ENCODE peak calls at places on chromosomes 16 and 17, in four cellular contexts. One of them, this sample, is unnamed.

GRCh38 chr17:61757168-61757567 is 106.2 kb downstream of the BRIP1 start:
- DNase-seq in CD8-positive, alpha-beta memory T cell: no peak
- DNase-seq in prostate gland: no peak
- DNase-seq in H9: no peak
- DNase-seq in this sample: no peak

GRCh38 chr16:11632455-11632921 is 35.8 kb upstream of the SNN start:
- DNase-seq in CD8-positive, alpha-beta memory T cell: no peak
- DNase-seq in H9: no peak
- DNase-seq in prostate gland: no peak
- DNase-seq in this sample: no peak

GRCh38 chr17:77363821-77364361 is 223.1 kb downstream of the SEC14L1 start:
- DNase-seq in prostate gland: no peak
- DNase-seq in CD8-positive, alpha-beta memory T cell: peak; percentile 26
- DNase-seq in H9: peak; percentile 29
- DNase-seq in this sample: no peak

GRCh38 chr16:85220125-85220839 is 108.0 kb upstream of the CIBAR2 start:
- DNase-seq in H9: no peak
- DNase-seq in prostate gland: peak; percentile 88
- DNase-seq in CD8-positive, alpha-beta memory T cell: no peak
- DNase-seq in this sample: peak; percentile 77

GRCh38 chr16:86901483-86901882 is 323.1 kb downstream of the FOXL1 start:
- DNase-seq in CD8-positive, alpha-beta memory T cell: no peak
- DNase-seq in prostate gland: no peak
- DNase-seq in H9: no peak
- DNase-seq in this sample: peak; percentile 31

GRCh38 chr17:79160980-79161621 is 86.5 kb downstream of the ENGASE start:
- DNase-seq in CD8-positive, alpha-beta memory T cell: no peak
- DNase-seq in H9: peak; percentile 58
- DNase-seq in prostate gland: no peak
- DNase-seq in this sample: no peak

GRCh38 chr16:65176603-65177002 is 54.7 kb upstream of the CDH11 start:
- DNase-seq in H9: no peak
- DNase-seq in CD8-positive, alpha-beta memory T cell: no peak
- DNase-seq in prostate gland: no peak
- DNase-seq in this sample: no peak

GRCh38 chr16:15879255-15879804 is 9.1 kb downstream of the CEP20 start:
- DNase-seq in prostate gland: no peak
- DNase-seq in H9: no peak
- DNase-seq in CD8-positive, alpha-beta memory T cell: no peak
- DNase-seq in this sample: peak; percentile 78

GRCh38 chr17:70168044-70168978 is 1.0 kb upstream of the KCNJ2 start:
- DNase-seq in prostate gland: peak; percentile 69
- DNase-seq in H9: peak; percentile 84
- DNase-seq in CD8-positive, alpha-beta memory T cell: no peak
- DNase-seq in this sample: no peak

GRCh38 chr17:80710716-80711115 is 166.1 kb downstream of the RPTOR start:
- DNase-seq in prostate gland: no peak
- DNase-seq in H9: no peak
- DNase-seq in CD8-positive, alpha-beta memory T cell: no peak
- DNase-seq in this sample: no peak
- H3K27ac ChIP-seq in prostate gland: no peak overlapping the region
- H3K27ac ChIP-seq in H9: no peak overlapping the region
- H3K27ac ChIP-seq in CD8-positive, alpha-beta memory T cell: no peak overlapping the region
- H3K27ac ChIP-seq in this sample: no peak overlapping the region

GRCh38 chr16:88976359-88977027 is 514 bp downstream of the CBFA2T3 start:
- DNase-seq in H9: no peak
- DNase-seq in prostate gland: no peak
- DNase-seq in CD8-positive, alpha-beta memory T cell: no peak
- DNase-seq in this sample: no peak

GRCh38 chr16:88977845-88978607 is 1.0 kb upstream of the CBFA2T3 start:
- DNase-seq in CD8-positive, alpha-beta memory T cell: no peak
- DNase-seq in prostate gland: no peak
- DNase-seq in H9: no peak
- DNase-seq in this sample: no peak

GRCh38 chr16:88979616-88980015 is 2.6 kb upstream of the CBFA2T3 start:
- DNase-seq in CD8-positive, alpha-beta memory T cell: no peak
- DNase-seq in H9: no peak
- DNase-seq in prostate gland: no peak
- DNase-seq in this sample: no peak

GRCh38 chr16:88977028-88977844 is at the start of gene CBFA2T3:
- DNase-seq in prostate gland: no peak
- DNase-seq in CD8-positive, alpha-beta memory T cell: no peak
- DNase-seq in H9: no peak
- DNase-seq in this sample: no peak

GRCh38 chr16:88978608-88979346 is 1.8 kb upstream of the CBFA2T3 start:
- DNase-seq in CD8-positive, alpha-beta memory T cell: no peak
- DNase-seq in H9: no peak
- DNase-seq in prostate gland: no peak
- DNase-seq in this sample: no peak
- H3K27ac ChIP-seq in CD8-positive, alpha-beta memory T cell: peak overlapping the region; percentile 88
- H3K27ac ChIP-seq in H9: no peak overlapping the region
- H3K27ac ChIP-seq in prostate gland: no peak overlapping the region
- H3K27ac ChIP-seq in this sample: no peak overlapping the region

GRCh38 chr16:76193851-76194620 is 83.2 kb upstream of the CNTNAP4 start:
- DNase-seq in H9: no peak
- DNase-seq in CD8-positive, alpha-beta memory T cell: no peak
- DNase-seq in prostate gland: no peak
- DNase-seq in this sample: no peak
- H3K27ac ChIP-seq in H9: no peak overlapping the region
- H3K27ac ChIP-seq in CD8-positive, alpha-beta memory T cell: no peak overlapping the region
- H3K27ac ChIP-seq in prostate gland: no peak overlapping the region
- H3K27ac ChIP-seq in this sample: no peak overlapping the region

GRCh38 chr17:19507673-19508326 is 25.9 kb upstream of the SLC47A1 start:
- DNase-seq in H9: peak; percentile 93
- DNase-seq in CD8-positive, alpha-beta memory T cell: peak; percentile 83
- DNase-seq in prostate gland: peak; percentile 91
- DNase-seq in this sample: peak; percentile 89

GRCh38 chr17:19508327-19508867 is 25.3 kb upstream of the SLC47A1 start:
- DNase-seq in H9: peak; percentile 69
- DNase-seq in prostate gland: peak; percentile 13
- DNase-seq in CD8-positive, alpha-beta memory T cell: no peak
- DNase-seq in this sample: no peak

GRCh38 chr17:19513897-19514488 is 19.7 kb upstream of the SLC47A1 start:
- DNase-seq in H9: peak; percentile 85
- DNase-seq in prostate gland: peak; percentile 49
- DNase-seq in CD8-positive, alpha-beta memory T cell: peak; percentile 49
- DNase-seq in this sample: peak; percentile 44

DNA sequence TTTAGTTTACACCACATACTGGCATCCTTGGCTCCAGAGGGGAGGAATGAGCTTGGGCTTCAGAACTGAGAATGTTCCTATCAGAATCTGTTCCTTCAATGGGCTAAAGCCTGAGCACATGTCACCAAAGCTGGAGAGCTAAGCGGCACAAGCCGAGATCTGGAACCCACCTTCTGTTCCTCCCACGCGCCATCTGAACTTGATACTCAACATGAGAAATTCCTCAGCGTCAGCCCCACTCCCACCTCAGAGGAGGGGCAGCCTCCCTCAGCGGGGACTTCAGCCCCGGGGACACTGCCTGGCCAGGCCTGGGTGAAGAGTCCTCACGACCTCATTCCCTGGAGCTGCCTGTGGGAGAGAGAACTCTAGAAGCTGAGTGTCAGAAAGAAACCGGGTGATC is 22.8 kb upstream of the SLC47A1 start:
- DNase-seq in CD8-positive, alpha-beta memory T cell: no peak
- DNase-seq in H9: no peak
- DNase-seq in prostate gland: no peak
- DNase-seq in this sample: no peak
- H3K27ac ChIP-seq in CD8-positive, alpha-beta memory T cell: no peak overlapping the region
- H3K27ac ChIP-seq in H9: no peak overlapping the region
- H3K27ac ChIP-seq in prostate gland: peak overlapping the region; percentile 27
- H3K27ac ChIP-seq in this sample: peak overlapping the region; percentile 12

DNA sequence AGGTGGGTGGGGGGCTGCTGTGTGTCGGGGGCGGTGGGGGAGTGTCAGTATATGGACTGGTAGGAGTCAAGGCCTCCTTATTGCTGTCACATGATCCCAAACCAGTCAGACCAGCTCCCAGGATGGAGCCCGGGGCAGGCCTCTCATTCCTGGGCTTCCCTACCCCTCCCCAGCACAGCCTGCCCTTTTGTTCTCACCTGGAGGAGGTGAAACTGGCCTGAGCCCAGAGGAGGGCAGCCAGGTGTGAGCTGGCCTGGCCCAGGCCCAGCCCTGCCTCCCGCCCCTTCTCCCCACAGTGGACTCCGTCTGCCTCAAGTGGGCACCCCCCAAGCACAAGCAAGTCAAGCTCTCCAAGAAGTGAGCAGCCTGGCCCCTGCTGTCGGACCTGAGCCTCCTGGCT is 4.6 kb downstream of the PRSS8 start:
- DNase-seq in prostate gland: peak; percentile 91
- DNase-seq in CD8-positive, alpha-beta memory T cell: no peak
- DNase-seq in H9: peak; percentile 93
- DNase-seq in this sample: peak; percentile 85
- H3K27ac ChIP-seq in prostate gland: peak overlapping the region; percentile 92
- H3K27ac ChIP-seq in CD8-positive, alpha-beta memory T cell: no peak overlapping the region
- H3K27ac ChIP-seq in H9: peak overlapping the region; percentile 3
- H3K27ac ChIP-seq in this sample: peak overlapping the region; percentile 98

GRCh38 chr16:30941600-30942420 is 7.1 kb upstream of the ORAI3 start:
- DNase-seq in prostate gland: peak; percentile 61
- DNase-seq in CD8-positive, alpha-beta memory T cell: peak; percentile 55
- DNase-seq in H9: peak; percentile 90
- DNase-seq in this sample: peak; percentile 80
- H3K27ac ChIP-seq in prostate gland: no peak overlapping the region
- H3K27ac ChIP-seq in CD8-positive, alpha-beta memory T cell: no peak overlapping the region
- H3K27ac ChIP-seq in H9: no peak overlapping the region
- H3K27ac ChIP-seq in this sample: peak overlapping the region; percentile 91

GRCh38 chr17:82196273-82196672 is 16.4 kb downstream of the CCDC57 start:
- DNase-seq in prostate gland: no peak
- DNase-seq in CD8-positive, alpha-beta memory T cell: no peak
- DNase-seq in H9: no peak
- DNase-seq in this sample: no peak

GRCh38 chr17:82193520-82194236 is 19.0 kb downstream of the CCDC57 start:
- DNase-seq in prostate gland: no peak
- DNase-seq in H9: no peak
- DNase-seq in CD8-positive, alpha-beta memory T cell: no peak
- DNase-seq in this sample: no peak

GRCh38 chr17:82194765-82195164 is 17.9 kb downstream of the CCDC57 start:
- DNase-seq in H9: no peak
- DNase-seq in CD8-positive, alpha-beta memory T cell: no peak
- DNase-seq in prostate gland: no peak
- DNase-seq in this sample: no peak

GRCh38 chr17:82198092-82198491 is 14.6 kb downstream of the CCDC57 start:
- DNase-seq in prostate gland: no peak
- DNase-seq in CD8-positive, alpha-beta memory T cell: no peak
- DNase-seq in H9: no peak
- DNase-seq in this sample: no peak

GRCh38 chr17:82195675-82196258 is 16.9 kb downstream of the CCDC57 start:
- DNase-seq in H9: no peak
- DNase-seq in prostate gland: no peak
- DNase-seq in CD8-positive, alpha-beta memory T cell: no peak
- DNase-seq in this sample: no peak
- H3K27ac ChIP-seq in H9: no peak overlapping the region
- H3K27ac ChIP-seq in prostate gland: no peak overlapping the region
- H3K27ac ChIP-seq in CD8-positive, alpha-beta memory T cell: no peak overlapping the region
- H3K27ac ChIP-seq in this sample: no peak overlapping the region

This sample was measured in RWPE1.